ENCODE peak calls at places on chromosomes 5 and 9, in nine cellular contexts. I, S, R, B, E, L, F, Z and K are unnamed samples. For H3K9me3, the result is how much of the 10 kb centered on the place peaks cover.

GRCh38 chr5:31412324-31412723 is 119.6 kb downstream of the DROSHA start:
- DNase-seq in E (no peak), F (no peak), R (no peak), Z (peak), S (no peak), B (no peak), L (no peak), I (no peak), K (no peak)

GRCh38 chr5:143041972-143042770 is 272.0 kb downstream of the ARHGAP26 start:
- DNase-seq in B (no peak), E (no peak), F (no peak), S (no peak), L (no peak), Z (no peak), I (peak), R (no peak), K (no peak)

GRCh38 chr9:134367796-134368490 is 41.7 kb downstream of the RXRA start:
- DNase-seq in F (peak), E (no peak), I (no peak), S (no peak), Z (no peak), L (no peak), R (no peak), B (no peak), K (no peak)

GRCh38 chr5:80620206-80620605 is 34.2 kb upstream of the MSH3 start:
- DNase-seq in Z (no peak), B (no peak), L (no peak), E (no peak), R (no peak), I (no peak), F (no peak), S (no peak), K (no peak)

GRCh38 chr9:130243015-130243881 is 22.3 kb upstream of the HMCN2 start:
- DNase-seq in S (peak), F (peak), L (peak), I (peak), E (peak), B (peak), Z (peak), R (no peak), K (no peak)

GRCh38 chr9:83020864-83021263 is 42.1 kb downstream of the RASEF start:
- DNase-seq in I (peak), S (no peak), R (no peak), B (no peak), Z (no peak), L (no peak), F (no peak), E (no peak), K (no peak)

GRCh38 chr5:91925249-91925648 is 542.1 kb upstream of the ARRDC3 start:
- DNase-seq in Z (no peak), S (no peak), B (no peak), F (no peak), R (no peak), L (no peak), I (no peak), E (peak), K (no peak)

GRCh38 chr9:89177401-89178161 is 1.0 kb downstream of the SHC3 start:
- DNase-seq in R (no peak), S (peak), E (no peak), L (no peak), I (no peak), Z (no peak), B (no peak), F (no peak), K (no peak)

GRCh38 chr9:73162987-73163763 is 11.5 kb downstream of the ANXA1 start:
- DNase-seq in Z (no peak), I (no peak), F (no peak), E (no peak), B (no peak), R (no peak), S (no peak), L (no peak), K (no peak)

GRCh38 chr9:15308511-15308910 is 1.5 kb upstream of the TTC39B start:
- DNase-seq in Z (no peak), F (no peak), I (peak), S (no peak), B (no peak), R (no peak), E (no peak), L (no peak), K (no peak)

GRCh38 chr9:90309809-90310522 is 332.7 kb downstream of the DIRAS2 start:
- DNase-seq in E (no peak), R (no peak), F (peak), B (no peak), S (no peak), I (no peak), Z (no peak), L (no peak), K (no peak)

GRCh38 chr9:95505676-95506437 is 10.9 kb downstream of the PTCH1 start:
- DNase-seq in F (peak), S (peak), E (peak), R (no peak), I (peak), Z (peak), L (peak), B (no peak), K (no peak)

GRCh38 chr5:134538296-134538695 is 12.8 kb downstream of the JADE2 start:
- DNase-seq in E (no peak), R (no peak), B (no peak), L (no peak), S (no peak), Z (no peak), I (no peak), F (no peak), K (no peak)

GRCh38 chr9:99140685-99141314 is 35.9 kb downstream of the TGFBR1 start:
- DNase-seq in F (peak), Z (peak), E (peak), L (peak), B (no peak), S (no peak), R (peak), I (peak), K (no peak)

GRCh38 chr9:120402741-120403542 is 177.0 kb downstream of the CDK5RAP2 start:
- DNase-seq in B (no peak), Z (no peak), I (peak), L (no peak), E (peak), S (no peak), F (peak), R (peak), K (no peak)

GRCh38 chr5:10682429-10682746 is 78.6 kb downstream of the DAP start:
- DNase-seq in F (no peak), I (no peak), B (no peak), R (no peak), E (no peak), Z (no peak), S (no peak), L (no peak), K (peak)

GRCh38 chr5:10680876-10681481 is 80.1 kb downstream of the DAP start:
- DNase-seq in B (no peak), E (no peak), S (no peak), Z (no peak), F (no peak), L (no peak), R (no peak), I (no peak), K (peak)

GRCh38 chr5:10681605-10682428 is 79.2 kb downstream of the DAP start:
- DNase-seq in S (no peak), B (no peak), Z (no peak), F (no peak), I (no peak), L (no peak), E (no peak), R (no peak), K (peak)

GRCh38 chr5:10684303-10685086 is 76.5 kb downstream of the DAP start:
- DNase-seq in Z (no peak), B (no peak), E (no peak), F (no peak), I (no peak), S (no peak), L (no peak), R (no peak), K (peak)

GRCh38 chr5:10682801-10683525 is 78.1 kb downstream of the DAP start:
- DNase-seq in E (no peak), F (no peak), S (no peak), Z (no peak), B (no peak), R (no peak), I (no peak), L (no peak), K (peak)
- H3K4me3 ChIP-seq in E (no peak), F (no peak), S (no peak), Z (no peak), B (no peak), R (no peak), I (no peak), L (no peak), K (no peak)

GRCh38 chr5:29777373-29777772 is 1416.1 kb upstream of the CDH6 start:
- DNase-seq in B (no peak), R (no peak), F (no peak), S (no peak), E (no peak), L (no peak), I (no peak), Z (no peak), K (no peak)

GRCh38 chr5:29780401-29780800 is 1413.1 kb upstream of the CDH6 start:
- DNase-seq in E (peak), S (no peak), I (peak), L (no peak), F (no peak), R (no peak), Z (no peak), B (no peak), K (no peak)
- H3K9me3 ChIP-seq in E (under half), S (under half), I (under half), L (under half), F (under half), R (under half), Z (under half), B (under half), K (under half)

GRCh38 chr9:91844170-91844569 is 105.9 kb downstream of the ROR2 start:
- DNase-seq in Z (no peak), S (peak), I (no peak), B (no peak), E (no peak), L (no peak), R (no peak), F (peak), K (no peak)
- H3K4me3 ChIP-seq in Z (no peak), S (no peak), I (no peak), B (no peak), E (no peak), L (no peak), R (no peak), F (no peak), K (no peak)

DNA sequence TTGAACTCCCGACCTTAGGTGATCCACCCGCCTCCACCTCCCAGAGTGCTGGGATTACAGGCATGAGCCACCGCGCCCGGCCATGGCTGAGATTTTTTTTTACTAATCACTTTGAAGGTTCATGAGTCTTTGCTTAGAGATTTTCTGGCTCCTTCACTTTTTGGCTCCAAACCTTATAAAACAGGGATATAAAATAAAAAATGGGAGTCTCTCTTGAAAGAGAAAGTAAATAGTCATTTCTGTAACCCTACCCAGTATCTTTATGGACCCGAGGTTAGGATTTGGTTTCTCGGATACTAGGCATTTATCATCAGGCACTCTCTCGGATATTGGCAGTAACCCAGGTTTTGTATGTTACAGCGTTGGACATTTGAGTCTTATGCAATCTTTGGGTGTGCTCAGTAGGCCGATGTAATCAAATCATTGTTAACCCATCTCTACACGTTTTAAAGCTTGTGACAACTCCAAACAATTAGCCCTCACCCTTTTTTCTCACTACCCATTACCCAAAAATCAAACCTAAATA is 25.3 kb downstream of the STXBP1 start:
- DNase-seq in F (peak), B (no peak), Z (peak), R (no peak), I (peak), S (no peak), E (peak), L (peak), K (no peak)
- H3K9me3 ChIP-seq in F (under half), B (under half), Z (under half), R (under half), I (under half), S (under half), E (under half), L (under half), K (under half)

DNA sequence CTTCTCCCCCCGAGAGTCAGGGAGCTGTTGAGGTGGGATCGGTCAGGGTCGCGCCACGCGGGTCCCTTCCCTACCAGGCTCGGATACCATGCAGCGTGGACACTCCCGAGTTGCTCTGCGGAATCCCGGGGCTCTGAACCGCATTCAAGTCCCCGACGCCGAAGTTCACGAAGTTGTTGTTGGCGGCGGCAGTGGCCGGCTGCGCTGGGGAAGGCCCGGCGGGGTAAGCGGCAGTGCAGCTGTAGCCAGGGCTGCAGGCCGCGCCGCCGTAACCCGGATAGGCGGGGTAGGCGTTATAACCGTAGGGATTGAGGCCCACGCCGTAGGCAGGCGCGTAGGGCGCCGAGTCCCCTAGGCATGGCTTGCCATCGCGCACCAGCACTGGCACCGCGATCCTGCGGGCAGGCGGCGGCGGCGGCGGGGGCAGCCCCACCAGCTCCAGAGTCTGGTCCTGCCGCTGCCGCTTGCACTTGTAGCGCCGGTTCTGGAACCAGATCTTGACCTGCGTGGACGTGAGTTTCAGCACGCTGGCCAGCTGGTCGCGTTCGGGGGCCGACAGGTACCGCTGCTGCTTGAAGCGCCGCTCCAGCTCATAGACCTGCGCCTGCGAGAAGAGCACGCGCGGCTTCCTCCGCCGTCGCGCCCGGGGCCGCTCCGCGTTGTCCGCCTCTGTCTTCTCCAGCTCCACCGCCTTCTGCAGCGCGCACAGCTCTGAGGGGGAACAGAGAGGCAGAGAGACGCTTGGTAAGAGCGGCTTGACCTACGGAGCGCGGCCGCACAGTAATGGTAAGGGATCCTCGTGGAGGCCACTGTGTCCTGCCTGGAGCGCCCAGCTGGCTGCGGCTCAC is 2.3 kb downstream of the NKX2-5 start:
- DNase-seq in F (no peak), B (no peak), L (no peak), R (no peak), I (no peak), E (no peak), Z (no peak), S (peak), K (no peak)
- H3K4me3 ChIP-seq in F (no peak), B (peak), L (no peak), R (no peak), I (no peak), E (no peak), Z (no peak), S (no peak), K (no peak)

DNA sequence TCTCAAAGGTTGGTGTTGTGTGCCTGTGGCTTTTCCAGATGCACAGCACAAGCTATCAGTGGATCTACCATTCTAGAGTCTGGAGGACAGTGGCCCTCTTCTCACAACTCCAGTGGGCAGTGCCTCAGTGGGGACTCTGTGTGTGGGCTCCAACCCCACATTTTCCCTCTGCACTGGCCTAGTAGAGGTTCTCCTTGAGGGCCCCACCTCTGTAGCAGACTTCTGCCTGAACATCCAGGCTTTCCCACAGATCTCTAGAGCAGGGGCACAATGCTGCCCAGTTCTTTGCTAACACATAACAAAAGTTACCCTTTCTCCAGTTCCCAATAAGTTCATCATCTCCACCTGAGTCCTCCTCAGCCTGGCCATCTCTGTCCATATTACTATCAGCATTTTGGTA is 102.1 kb upstream of the ANKRD55 start:
- DNase-seq in S (no peak), I (no peak), R (no peak), Z (no peak), E (no peak), B (no peak), L (no peak), F (no peak), K (no peak)
- H3K9me3 ChIP-seq in S (under half), I (under half), R (under half), Z (under half), E (under half), B (under half), L (under half), F (under half), K (under half)